ENCODE peak calls at places on chromosome 13, in eight cellular contexts. Z, B, W, H, K, M, Y and I are unnamed samples.

GRCh38 chr13:39779337-39780270 is 124.1 kb downstream of the COG6 start:
- DNase-seq in Z (peak), B (no peak), W (no peak), H (no peak), K (no peak), M (no peak), Y (no peak), I (no peak)

GRCh38 chr13:35898041-35898440 is 233.1 kb downstream of the DCLK1 start:
- DNase-seq in Z (no peak), B (no peak), W (no peak), H (no peak), K (no peak), M (no peak), Y (no peak), I (no peak)

GRCh38 chr13:40626566-40626965 is 39.9 kb downstream of the FOXO1 start:
- DNase-seq in Z (no peak), B (no peak), W (no peak), H (no peak), K (no peak), M (no peak), Y (no peak), I (no peak)

GRCh38 chr13:99384468-99384867 is 77.3 kb upstream of the GPR183 start:
- DNase-seq in Z (no peak), B (no peak), W (no peak), H (no peak), K (no peak), M (no peak), Y (no peak), I (no peak)

GRCh38 chr13:85148009-85148408 is 651.2 kb downstream of the SLITRK6 start:
- DNase-seq in Z (peak), B (peak), W (no peak), H (no peak), K (no peak), M (no peak), Y (no peak), I (no peak)

GRCh38 chr13:59906413-59907027 is 257.2 kb downstream of the DIAPH3 start:
- DNase-seq in Z (peak), B (peak), W (no peak), H (no peak), K (no peak), M (no peak), Y (peak), I (no peak)

GRCh38 chr13:42991892-42992584 is at the start of gene EPSTI1:
- DNase-seq in Z (peak), B (peak), W (peak), H (peak), K (peak), M (peak), Y (no peak), I (no peak)

GRCh38 chr13:46679369-46680180 is 117.4 kb downstream of the ESD start:
- DNase-seq in Z (peak), B (no peak), W (no peak), H (no peak), K (no peak), M (no peak), Y (no peak), I (no peak)

GRCh38 chr13:24389506-24389905 is 80.1 kb downstream of the C1QTNF9 start:
- DNase-seq in Z (no peak), B (peak), W (no peak), H (no peak), K (no peak), M (no peak), Y (no peak), I (no peak)

GRCh38 chr13:112824429-112824828 is 134.6 kb downstream of the ATP11A start:
- DNase-seq in Z (no peak), B (no peak), W (no peak), H (no peak), K (no peak), M (no peak), Y (no peak), I (no peak)

GRCh38 chr13:40484981-40485380 is 181.5 kb downstream of the FOXO1 start:
- DNase-seq in Z (no peak), B (no peak), W (no peak), H (no peak), K (no peak), M (no peak), Y (no peak), I (no peak)